ENCODE peak calls at places on chromosomes 16 and 17, in nine cellular contexts. S, G, T, P, Z, F, M, W and I are unnamed samples.
A peak's percentile ranks its signal among the peaks of the same experiment; 100 is the strongest.

GRCh38 chr17:45364531-45365390 is 47.9 kb upstream of the MAP3K14 start:
- DNase-seq in Z (peak; percentile 37), W (no peak), T (no peak), P (peak; percentile 40), G (peak; percentile 25), M (no peak), S (no peak), F (no peak), I (peak; percentile 72)

GRCh38 chr17:39618956-39619785 is 7.6 kb upstream of the PPP1R1B start:
- DNase-seq in T (no peak), F (peak; percentile 90), G (no peak), W (no peak), S (no peak), P (peak; percentile 76), M (no peak), Z (no peak), I (no peak)

GRCh38 chr17:36837616-36838272 is 99.5 kb upstream of the LHX1 start:
- DNase-seq in Z (no peak), T (no peak), P (no peak), F (no peak), G (no peak), W (no peak), M (no peak), S (no peak), I (no peak)

GRCh38 chr16:55000595-55000994 is 69.9 kb downstream of the IRX5 start:
- DNase-seq in F (no peak), T (peak; percentile 65), W (no peak), Z (no peak), P (no peak), G (no peak), M (no peak), S (no peak), I (no peak)

GRCh38 chr17:59381716-59382570 is 50.5 kb downstream of the YPEL2 start:
- DNase-seq in Z (no peak), T (no peak), G (peak; percentile 92), S (no peak), M (no peak), P (peak; percentile 71), W (peak; percentile 67), F (no peak), I (peak; percentile 95)

GRCh38 chr17:18356624-18357023 is 6.7 kb downstream of the SHMT1 start:
- DNase-seq in Z (peak; percentile 50), M (no peak), P (no peak), F (no peak), G (no peak), S (no peak), W (no peak), T (no peak), I (no peak)

GRCh38 chr16:4706871-4707270 is 13.5 kb downstream of the NUDT16L1 start:
- DNase-seq in W (no peak), G (no peak), S (no peak), P (no peak), F (no peak), M (no peak), T (no peak), Z (no peak), I (no peak)

GRCh38 chr16:17011712-17012111 is 459.0 kb downstream of the XYLT1 start:
- DNase-seq in F (no peak), T (no peak), G (no peak), M (no peak), S (no peak), W (no peak), P (no peak), Z (no peak), I (no peak)

GRCh38 chr16:80594756-80595155 is 54.0 kb downstream of the DYNLRB2 start:
- DNase-seq in G (no peak), T (peak; percentile 33), S (no peak), W (no peak), P (no peak), M (no peak), Z (peak; percentile 17), F (no peak), I (no peak)